ENCODE peak calls at places on chromosomes 3 and 15, in seven cellular contexts. D is IMR-90, P is H9, A is neuronal stem cell, H is trophoblast cell, M is mesendoderm, X is H1. W is an unnamed sample.

GRCh38 chr15:38991126-38991525 is 426.5 kb upstream of the RASGRP1 start:
- DNase-seq in D (peak), P (no peak), A (peak), H (peak), M (peak), X (no peak), W (peak)

GRCh38 chr3:152100491-152101086 is 168.1 kb upstream of the MBNL1 start:
- DNase-seq in D (no peak), P (no peak), A (no peak), H (peak), M (peak), X (no peak), W (no peak)

GRCh38 chr3:123346726-123347125 is 102.2 kb downstream of the ADCY5 start:
- DNase-seq in D (no peak), P (no peak), A (no peak), H (no peak), M (no peak), X (no peak), W (no peak)

GRCh38 chr3:194688207-194688711 is 2.6 kb downstream of the FAM43A start:
- DNase-seq in D (peak), P (peak), A (peak), H (peak), M (peak), X (no peak), W (peak)

GRCh38 chr3:197202694-197203093 is 95.7 kb downstream of the DLG1 start:
- DNase-seq in D (no peak), P (no peak), A (no peak), H (no peak), M (no peak), X (no peak), W (no peak)

GRCh38 chr3:112778298-112779008 is 68.2 kb downstream of the CD200R1L start:
- DNase-seq in D (peak), P (no peak), A (no peak), H (peak), M (no peak), X (no peak), W (peak)

GRCh38 chr15:72751751-72752455 is 31.7 kb downstream of the ADPGK start:
- DNase-seq in D (peak), P (no peak), A (no peak), H (peak), M (no peak), X (no peak), W (no peak)

GRCh38 chr15:80452166-80452565 is 48.0 kb downstream of the ARNT2 start:
- DNase-seq in D (no peak), P (no peak), A (no peak), H (no peak), M (no peak), X (no peak), W (no peak)

GRCh38 chr3:76324101-76324500 is 538.8 kb upstream of the ZNF717 start:
- DNase-seq in D (peak), P (no peak), A (no peak), H (no peak), M (no peak), X (no peak), W (no peak)

DNA sequence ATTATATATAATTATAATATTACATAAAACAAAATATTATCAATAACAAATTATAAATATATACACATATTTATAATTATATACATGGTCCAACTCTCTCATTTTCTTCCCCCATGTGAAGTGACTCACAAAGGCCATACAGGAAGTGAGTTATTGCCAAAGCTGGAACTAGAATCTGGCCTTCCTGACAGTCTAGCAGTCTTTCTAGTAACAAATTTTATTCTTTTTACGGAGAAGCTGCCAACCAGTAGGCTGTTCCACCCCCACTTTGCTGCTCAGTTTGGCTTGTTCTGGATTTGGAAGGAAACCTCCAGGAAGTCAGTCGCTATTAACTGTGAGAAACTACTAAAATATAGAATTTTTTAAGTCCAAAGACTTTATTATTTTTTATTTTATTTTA is 79.6 kb downstream of the DHX36 start:
- DNase-seq in D (peak), P (no peak), A (no peak), H (no peak), M (no peak), X (no peak), W (no peak)
- H3K23ac ChIP-seq in D (no peak), P (no peak), A (no peak), H (no peak), M (no peak), X (no peak), W (no peak)

DNA sequence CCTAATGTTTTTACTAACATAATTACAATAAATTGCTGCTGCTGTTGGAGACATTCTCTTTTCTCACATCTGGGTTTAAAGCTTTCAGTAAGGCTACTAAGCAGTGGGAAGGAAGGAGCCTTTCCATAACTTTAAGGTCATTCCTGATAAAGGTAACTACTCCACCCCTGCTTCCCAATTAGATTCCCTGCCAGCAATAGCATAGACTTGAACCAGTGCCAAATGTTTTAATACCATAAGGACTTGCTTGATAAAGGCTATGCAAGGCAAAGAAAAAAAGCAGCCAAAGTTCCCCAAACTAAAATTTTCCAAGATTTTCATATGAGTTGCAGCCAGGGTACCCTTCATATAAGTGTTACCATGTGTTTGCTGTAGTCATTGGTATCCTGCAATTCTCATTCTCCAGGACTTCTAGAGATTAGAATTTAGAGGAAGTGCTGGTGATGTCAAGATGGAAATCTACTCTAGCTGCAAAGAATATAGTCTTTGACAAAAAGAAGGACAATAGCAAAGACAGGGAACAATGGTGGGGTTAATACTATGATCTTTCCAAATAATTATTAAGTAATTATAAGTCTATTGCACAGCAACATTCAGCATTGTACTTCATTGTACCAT is 106.1 kb downstream of the FILIP1L start:
- DNase-seq in D (no peak), P (no peak), A (no peak), H (no peak), M (no peak), X (no peak), W (no peak)
- H2BK5ac ChIP-seq in D (no peak), P (no peak), A (no peak), H (no peak), M (no peak), X (no peak), W (no peak)

GRCh38 chr15:52150878-52151277 is 38.3 kb upstream of the BCL2L10 start:
- DNase-seq in D (no peak), P (no peak), A (no peak), H (no peak), M (no peak), X (no peak), W (no peak)
- H3K18ac ChIP-seq in D (no peak), P (no peak), A (no peak), H (no peak), M (no peak), X (no peak), W (no peak)

DNA sequence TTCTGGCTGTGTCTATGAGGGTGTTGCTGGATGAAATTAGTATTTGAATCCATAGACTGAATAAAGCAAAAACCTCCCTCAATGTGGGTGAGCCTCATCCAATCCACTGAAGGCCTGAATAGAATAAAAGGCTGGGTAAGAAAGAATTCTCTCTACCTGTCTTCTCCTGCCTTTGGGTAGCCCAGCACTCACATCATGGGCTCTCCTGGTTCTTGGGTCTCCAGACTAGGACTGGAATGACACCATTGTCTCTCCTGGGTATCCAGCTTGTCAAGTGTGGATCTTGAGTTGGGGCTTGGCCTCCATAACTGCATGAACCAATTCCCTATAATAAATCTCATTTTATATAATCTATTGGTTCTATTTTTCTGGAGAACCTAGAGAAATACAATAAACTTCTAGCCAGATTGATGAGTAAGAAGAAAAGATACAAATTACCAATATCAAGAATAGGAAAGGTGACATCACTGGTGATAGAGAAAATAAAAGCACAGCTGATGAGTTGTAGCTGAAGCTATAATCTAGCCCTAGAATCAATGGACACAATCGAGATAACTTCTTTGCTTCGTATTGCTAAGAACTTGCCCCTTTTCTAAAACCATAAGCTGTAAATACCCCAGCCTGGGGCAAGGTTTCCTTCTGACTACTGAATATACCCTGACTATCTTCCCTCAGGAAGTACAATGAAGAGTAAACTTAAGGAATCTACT is 106.4 kb downstream of the ANO10 start:
- DNase-seq in D (no peak), P (no peak), A (no peak), H (no peak), M (no peak), X (no peak), W (no peak)
- H3K23ac ChIP-seq in D (no peak), P (no peak), A (no peak), H (no peak), M (no peak), X (no peak), W (no peak)

GRCh38 chr3:69325151-69325550 is 60.7 kb downstream of the FRMD4B start:
- DNase-seq in D (no peak), P (no peak), A (no peak), H (no peak), M (no peak), X (no peak), W (no peak)
- H2BK5ac ChIP-seq in D (no peak), P (no peak), A (no peak), H (no peak), M (no peak), X (no peak), W (no peak)

DNA sequence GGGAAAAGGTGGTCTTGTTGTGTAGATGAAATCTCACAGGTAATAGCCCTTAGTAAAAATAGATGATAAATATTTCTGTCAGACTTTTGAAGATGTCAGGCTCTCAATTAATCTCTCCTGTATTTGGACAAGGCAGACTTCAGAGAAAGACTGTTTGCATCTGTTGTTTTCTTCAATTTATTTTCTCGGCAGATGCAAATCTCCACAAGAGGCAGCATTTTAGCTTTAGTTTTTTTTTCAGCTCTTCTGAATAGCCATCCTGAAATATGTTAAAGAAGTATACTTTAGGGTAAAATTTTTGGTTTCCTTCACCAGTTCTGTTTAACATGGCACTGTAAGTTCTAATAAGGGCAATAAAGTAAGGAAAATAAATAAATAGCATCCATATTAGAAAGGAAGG is 685.1 kb downstream of the SI start:
- DNase-seq in D (no peak), P (no peak), A (no peak), H (no peak), M (no peak), X (no peak), W (no peak)
- H3K18ac ChIP-seq in D (no peak), P (no peak), A (no peak), H (no peak), M (no peak), X (no peak), W (no peak)

GRCh38 chr15:83305696-83306291 is 21.3 kb upstream of the BNC1 start:
- DNase-seq in D (peak), P (peak), A (no peak), H (peak), M (peak), X (no peak), W (peak)
- H3K23ac ChIP-seq in D (peak), P (no peak), A (no peak), H (no peak), M (no peak), X (no peak), W (no peak)

GRCh38 chr3:149197669-149198068 is 24.0 kb downstream of the CP start:
- DNase-seq in D (no peak), P (peak), A (peak), H (no peak), M (peak), X (peak), W (no peak)
- H2BK5ac ChIP-seq in D (no peak), P (no peak), A (no peak), H (no peak), M (peak), X (peak), W (no peak)

W was measured in mesenchymal stem cell.